ENCODE peak calls at places on chromosome 4, in seven cellular contexts. Z is Caco-2, F is MM.1S, G is fibroblast of lung, B is OCI-LY7, P is left ventricle myocardium inferior, L is H9. M is an unnamed sample. For H3K9me3, the result is how much of the 10 kb centered on the place peaks cover.

GRCh38 chr4:2172627-2173231 is 69.2 kb downstream of the HAUS3 start:
- DNase-seq in Z (no peak), F (no peak), G (no peak), B (no peak), P (no peak), L (no peak), M (no peak)

GRCh38 chr4:185143596-185143969 is 517 bp downstream of the SLC25A4 start:
- DNase-seq in Z (no peak), F (peak), G (peak), B (peak), P (peak), L (no peak), M (peak)

GRCh38 chr4:31084806-31085416 is 364.7 kb downstream of the PCDH7 start:
- DNase-seq in Z (no peak), F (no peak), G (no peak), B (no peak), P (no peak), L (no peak), M (no peak)

GRCh38 chr4:95114521-95114920 is 356.8 kb downstream of the BMPR1B start:
- DNase-seq in Z (no peak), F (no peak), G (no peak), B (no peak), P (no peak), L (no peak), M (no peak)

GRCh38 chr4:41410049-41410448 is 127.9 kb upstream of the LIMCH1 start:
- DNase-seq in Z (no peak), F (no peak), G (peak), B (no peak), P (no peak), L (no peak), M (no peak)

GRCh38 chr4:185689407-185689806 is 122.6 kb downstream of the SORBS2 start:
- DNase-seq in Z (no peak), F (no peak), G (no peak), B (no peak), P (no peak), L (no peak), M (no peak)

GRCh38 chr4:141926414-141926813 is 290.0 kb downstream of the IL15 start:
- DNase-seq in Z (no peak), F (no peak), G (no peak), B (no peak), P (no peak), L (no peak), M (no peak)

GRCh38 chr4:88008133-88008621 is 742 bp downstream of the PKD2 start:
- DNase-seq in Z (peak), F (peak), G (peak), B (peak), P (peak), L (peak), M (peak)

GRCh38 chr4:101169044-101170014 is 178.0 kb downstream of the PPP3CA start:
- DNase-seq in Z (peak), F (peak), G (peak), B (peak), P (peak), L (peak), M (peak)

GRCh38 chr4:37827030-37827705 is 682 bp downstream of the PGM2 start:
- DNase-seq in Z (peak), F (peak), G (peak), B (peak), P (no peak), L (no peak), M (no peak)

GRCh38 chr4:53378171-53378482 is 686 bp downstream of the FIP1L1 start:
- DNase-seq in Z (no peak), F (no peak), G (no peak), B (no peak), P (no peak), L (no peak), M (no peak)

GRCh38 chr4:109928327-109929045 is 15.8 kb downstream of the EGF start:
- DNase-seq in Z (no peak), F (no peak), G (no peak), B (no peak), P (no peak), L (no peak), M (no peak)

GRCh38 chr4:42640613-42641012 is 16.3 kb downstream of the ATP8A1 start:
- DNase-seq in Z (peak), F (no peak), G (no peak), B (no peak), P (no peak), L (no peak), M (no peak)

GRCh38 chr4:57037982-57038604 is 59.4 kb downstream of the POLR2B start:
- DNase-seq in Z (peak), F (peak), G (peak), B (peak), P (peak), L (peak), M (peak)

GRCh38 chr4:159238631-159239030 is 135.8 kb downstream of the RAPGEF2 start:
- DNase-seq in Z (no peak), F (no peak), G (no peak), B (no peak), P (no peak), L (no peak), M (no peak)

GRCh38 chr4:92307886-92308285 is 4.1 kb downstream of the GRID2 start:
- DNase-seq in Z (no peak), F (no peak), G (no peak), B (no peak), P (no peak), L (no peak), M (no peak)

GRCh38 chr4:2408976-2409375 is 9.5 kb downstream of the ZFYVE28 start:
- DNase-seq in Z (no peak), F (no peak), G (no peak), B (no peak), P (no peak), L (no peak), M (no peak)

GRCh38 chr4:1463927-1464540 is 57.8 kb upstream of the NKX1-1 start:
- DNase-seq in Z (no peak), F (no peak), G (no peak), B (no peak), P (no peak), L (no peak), M (no peak)

GRCh38 chr4:182938213-182938645 is 21.0 kb upstream of the DCTD start:
- DNase-seq in Z (peak), F (peak), G (peak), B (peak), P (peak), L (peak), M (peak)

GRCh38 chr4:143437937-143438336 is 75.6 kb upstream of the SMARCA5 start:
- DNase-seq in Z (no peak), F (no peak), G (no peak), B (no peak), P (no peak), L (no peak), M (no peak)

GRCh38 chr4:69322055-69322454 is 41.8 kb downstream of the UGT2B28 start:
- DNase-seq in Z (no peak), F (peak), G (peak), B (no peak), P (no peak), L (no peak), M (no peak)

GRCh38 chr4:100284302-100284701 is 94.0 kb upstream of the DDIT4L start:
- DNase-seq in Z (no peak), F (no peak), G (no peak), B (no peak), P (no peak), L (no peak), M (no peak)

GRCh38 chr4:39528056-39528465 is 822 bp upstream of the UGDH start:
- DNase-seq in Z (no peak), F (peak), G (peak), B (peak), P (no peak), L (no peak), M (peak)

DNA sequence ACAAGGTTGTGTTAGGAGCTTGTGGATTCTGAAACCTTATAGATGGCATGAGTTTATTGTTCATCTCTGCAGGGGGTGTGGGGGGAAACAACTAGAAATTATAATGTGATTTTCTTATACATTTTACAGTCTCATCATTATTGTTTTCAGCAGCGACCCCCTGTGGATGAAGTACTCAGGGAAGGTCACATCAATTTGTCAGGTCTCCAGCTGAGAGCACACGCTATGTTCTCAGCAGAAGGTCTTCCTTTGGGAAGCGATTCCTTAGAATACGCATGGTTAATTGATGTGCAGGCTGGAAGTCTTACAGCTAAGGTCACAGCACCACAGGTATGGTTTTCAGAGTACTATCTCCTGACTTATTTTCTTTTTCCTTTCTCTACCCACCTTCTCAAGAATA is 72.2 kb downstream of the BLTP1 start:
- DNase-seq in Z (no peak), F (peak), G (peak), B (peak), P (no peak), L (peak), M (no peak)
- TF ChIP-seq CTCF in Z (no peak), F (peak), G (no peak), B (peak), P (peak), L (no peak), M (no peak)

DNA sequence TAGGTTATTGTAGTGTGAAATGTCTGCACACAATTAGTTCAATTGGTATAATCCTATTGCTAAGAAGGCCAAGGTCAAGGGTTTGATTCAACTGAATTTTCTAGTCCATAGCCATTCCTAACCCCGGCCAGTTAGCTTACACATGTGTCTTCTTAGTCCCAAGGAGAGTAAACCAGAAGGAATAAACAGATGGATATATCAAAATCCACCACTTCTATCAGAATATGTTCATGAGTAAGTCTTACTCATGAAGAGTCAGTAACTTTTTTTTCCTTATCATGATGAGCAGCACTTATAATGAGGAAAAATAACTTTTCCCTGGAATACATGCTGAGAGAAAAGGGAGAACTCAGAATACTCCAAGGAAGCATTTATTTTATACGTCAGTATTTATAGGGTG is 9.5 kb downstream of the HHIP start:
- DNase-seq in Z (no peak), F (no peak), G (no peak), B (no peak), P (no peak), L (no peak), M (no peak)
- H3K9me3 ChIP-seq in Z (under half), F (under half), G (under half), B (under half), P (under half), L (under half), M (under half)

GRCh38 chr4:127788517-127788916 is 6.4 kb downstream of the HSPA4L start:
- DNase-seq in Z (no peak), F (peak), G (no peak), B (no peak), P (no peak), L (no peak), M (no peak)
- TF ChIP-seq CTCF in Z (peak), F (peak), G (no peak), B (peak), P (peak), L (peak), M (no peak)

DNA sequence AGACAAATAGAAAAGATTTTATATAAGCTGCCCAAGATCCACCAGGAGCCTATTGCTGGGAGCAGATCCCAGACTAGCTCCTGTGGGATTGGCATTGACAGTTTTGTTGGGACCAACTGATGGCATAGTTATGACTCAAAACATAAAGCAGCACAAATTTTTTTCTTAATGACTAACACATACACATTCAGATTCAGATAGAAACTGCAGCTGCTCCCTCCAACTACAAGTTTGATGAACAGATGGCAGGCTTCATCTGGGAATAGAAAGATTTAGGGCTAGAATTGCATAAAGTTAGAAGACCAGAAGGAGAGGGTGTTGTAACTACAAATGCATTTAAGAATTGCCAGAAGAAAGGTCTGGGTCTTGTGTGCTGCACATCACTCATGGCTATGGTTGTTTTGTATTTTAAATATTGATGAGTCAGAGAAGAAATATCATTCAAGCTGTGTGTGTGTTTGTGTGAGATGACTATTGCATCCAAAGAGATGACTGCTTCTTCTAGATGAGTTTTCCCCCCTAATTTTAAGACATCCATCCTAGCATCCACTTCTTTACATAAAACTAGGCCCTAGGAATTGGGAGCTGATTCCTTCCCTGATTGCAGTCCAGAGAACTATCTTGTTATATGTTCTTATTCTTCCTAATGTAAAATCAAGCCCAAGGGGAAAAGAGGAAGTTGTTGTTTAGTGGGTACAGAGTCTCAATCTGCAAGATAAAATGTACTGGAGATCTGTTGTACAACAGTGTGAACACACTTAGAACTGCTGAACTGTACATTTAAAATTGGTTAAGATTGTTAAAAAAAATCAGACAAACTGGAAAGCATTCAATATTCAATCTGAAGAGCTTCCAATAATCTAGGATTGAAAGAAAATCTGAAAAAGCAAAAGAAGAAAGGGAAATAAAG is 175.0 kb downstream of the PARM1 start:
- DNase-seq in Z (no peak), F (no peak), G (peak), B (no peak), P (no peak), L (no peak), M (no peak)
- H3K9me3 ChIP-seq in Z (under half), F (under half), G (under half), B (under half), P (under half), L (under half), M (under half)

GRCh38 chr4:8272472-8273428 is 3.2 kb downstream of the HTRA3 start:
- DNase-seq in Z (no peak), F (no peak), G (peak), B (no peak), P (peak), L (no peak), M (no peak)
- TF ChIP-seq CTCF in Z (no peak), F (no peak), G (no peak), B (no peak), P (no peak), L (no peak), M (no peak)

DNA sequence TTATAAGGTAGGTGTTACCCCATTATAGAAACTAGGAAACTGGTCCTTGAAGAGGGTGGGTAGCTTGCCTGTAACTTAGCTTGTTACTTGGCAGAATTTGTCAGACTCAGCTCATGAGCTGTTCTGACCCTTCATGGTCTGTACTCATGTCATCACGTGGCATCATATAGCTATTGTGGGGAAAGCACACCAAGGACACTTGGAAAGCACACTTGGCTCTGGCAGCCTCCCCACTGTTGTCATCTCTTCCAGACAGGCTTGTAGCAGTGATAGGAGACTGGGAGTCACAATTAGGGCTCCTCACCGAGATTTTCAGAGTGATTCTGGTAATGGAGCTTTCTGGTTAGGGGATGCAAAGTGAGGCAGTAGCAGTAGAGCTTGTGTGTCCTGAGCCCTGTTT is 30.4 kb downstream of the ADH5 start:
- DNase-seq in Z (no peak), F (no peak), G (no peak), B (no peak), P (peak), L (no peak), M (no peak)
- H3K9me3 ChIP-seq in Z (under half), F (under half), G (under half), B (under half), P (under half), L (under half), M (under half)

GRCh38 chr4:113979157-113979972 is at the start of gene ARSJ:
- DNase-seq in Z (peak), F (no peak), G (peak), B (no peak), P (peak), L (peak), M (peak)
- TF ChIP-seq CTCF in Z (no peak), F (no peak), G (peak), B (no peak), P (no peak), L (no peak), M (no peak)

GRCh38 chr4:129063640-129064039 is 29.7 kb downstream of the SCLT1 start:
- DNase-seq in Z (no peak), F (no peak), G (no peak), B (no peak), P (no peak), L (no peak), M (no peak)

GRCh38 chr4:129064717-129065116 is 28.6 kb downstream of the SCLT1 start:
- DNase-seq in Z (no peak), F (no peak), G (peak), B (no peak), P (no peak), L (no peak), M (no peak)

GRCh38 chr4:129062580-129062979 is 30.8 kb downstream of the SCLT1 start:
- DNase-seq in Z (no peak), F (no peak), G (no peak), B (no peak), P (no peak), L (no peak), M (no peak)

DNA sequence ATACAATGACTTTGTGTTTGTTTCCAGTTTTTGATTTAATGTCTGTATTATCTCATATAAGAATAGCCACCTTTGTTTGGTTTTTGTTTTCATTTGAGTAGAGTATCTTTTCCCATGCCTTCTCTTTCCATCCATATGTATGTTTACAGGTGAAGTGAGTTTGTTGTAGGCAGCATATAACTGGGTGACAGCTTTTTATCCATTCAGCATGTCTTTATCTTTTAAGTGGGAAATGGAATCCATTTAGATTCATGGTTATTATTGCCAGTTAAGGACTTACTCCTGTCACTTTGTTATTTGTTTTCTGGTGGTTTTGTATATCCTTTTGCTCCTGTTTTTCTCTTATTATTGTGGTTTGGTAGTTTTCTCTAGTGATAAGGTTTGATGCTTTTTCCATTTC is 34.3 kb downstream of the SCLT1 start:
- DNase-seq in Z (no peak), F (no peak), G (no peak), B (no peak), P (no peak), L (no peak), M (no peak)
- H3K9me3 ChIP-seq in Z (under half), F (under half), G (under half), B (half or more), P (half or more), L (under half), M (half or more)

GRCh38 chr4:13905543-13905942 is 278.0 kb upstream of the BOD1L1 start:
- DNase-seq in Z (no peak), F (no peak), G (peak), B (no peak), P (no peak), L (no peak), M (no peak)

GRCh38 chr4:13906727-13907126 is 279.2 kb upstream of the BOD1L1 start:
- DNase-seq in Z (no peak), F (no peak), G (no peak), B (no peak), P (no peak), L (no peak), M (no peak)

GRCh38 chr4:13910556-13910955 is 283.0 kb upstream of the BOD1L1 start:
- DNase-seq in Z (no peak), F (no peak), G (peak), B (no peak), P (no peak), L (no peak), M (no peak)

GRCh38 chr4:13908455-13908854 is 280.9 kb upstream of the BOD1L1 start:
- DNase-seq in Z (no peak), F (no peak), G (peak), B (no peak), P (no peak), L (no peak), M (no peak)

GRCh38 chr4:13907255-13907751 is 279.8 kb upstream of the BOD1L1 start:
- DNase-seq in Z (peak), F (peak), G (peak), B (no peak), P (no peak), L (no peak), M (no peak)
- TF ChIP-seq CTCF in Z (peak), F (peak), G (peak), B (no peak), P (peak), L (no peak), M (no peak)

GRCh38 chr4:148053298-148054003 is 321.6 kb downstream of the ARHGAP10 start:
- DNase-seq in Z (no peak), F (no peak), G (peak), B (peak), P (peak), L (no peak), M (no peak)
- H3K9me3 ChIP-seq in Z (under half), F (under half), G (under half), B (under half), P (under half), L (under half), M (under half)

M was measured in tibial artery.